ENCODE peak calls at places on chromosomes 7 and 10, in eight cellular contexts. S is suprapubic skin, D is astrocyte of the spinal cord, O is fibroblast of mammary gland, N is brain microvascular endothelial cell, Q is pancreas, E is psoas muscle, U is AG04449. H is an unnamed sample.

GRCh38 chr7:68009716-68010115 is 1013.1 kb downstream of the TYW1 start:
- DNase-seq in O (no peak), S (no peak), D (no peak), E (no peak), U (no peak), N (no peak), Q (no peak), H (no peak)

GRCh38 chr7:36191292-36191920 is 38.4 kb downstream of the EEPD1 start:
- DNase-seq in Q (no peak), E (no peak), S (no peak), D (peak; percentile 13), U (no peak), O (no peak), N (no peak), H (no peak)

GRCh38 chr10:84194424-84195043 is at the start of gene CDHR1:
- DNase-seq in D (no peak), N (no peak), E (no peak), S (peak; percentile 62), Q (no peak), U (no peak), O (no peak), H (no peak)

GRCh38 chr10:51074238-51075028 is at the start of gene PRKG1:
- DNase-seq in D (peak; percentile 72), Q (peak; percentile 91), S (peak; percentile 87), O (peak; percentile 73), U (no peak), N (peak; percentile 80), E (peak; percentile 84), H (peak; percentile 82)

GRCh38 chr10:18229839-18230238 is 89.6 kb downstream of the CACNB2 start:
- DNase-seq in E (no peak), O (peak; percentile 80), U (no peak), N (peak; percentile 48), S (no peak), D (no peak), Q (no peak), H (peak; percentile 34)

GRCh38 chr7:100632951-100633717 is 8.2 kb downstream of the TFR2 start:
- DNase-seq in E (peak; percentile 60), Q (peak; percentile 82), U (no peak), D (peak; percentile 5), N (no peak), O (peak; percentile 24), S (no peak), H (no peak)

GRCh38 chr7:45001138-45001694 is 1.2 kb downstream of the CCM2 start:
- DNase-seq in U (no peak), E (no peak), D (no peak), Q (no peak), O (peak; percentile 29), S (no peak), N (no peak), H (no peak)

GRCh38 chr10:116873134-116873533 is 23.8 kb downstream of the ENO4 start:
- DNase-seq in N (no peak), S (no peak), U (no peak), E (no peak), Q (no peak), D (no peak), O (no peak), H (no peak)

GRCh38 chr7:121494531-121494930 is 98.4 kb upstream of the FAM3C start:
- DNase-seq in E (no peak), Q (no peak), S (no peak), N (no peak), O (no peak), D (peak; percentile 19), U (peak; percentile 26), H (peak; percentile 30)

GRCh38 chr10:107914450-107915276 is 750.2 kb upstream of the SORCS1 start:
- DNase-seq in O (peak; percentile 25), Q (peak; percentile 75), E (peak; percentile 42), U (no peak), D (no peak), S (no peak), N (no peak), H (no peak)

GRCh38 chr10:9781681-9782080 is 1236.0 kb upstream of the CELF2 start:
- DNase-seq in N (peak; percentile 71), S (no peak), E (no peak), D (peak; percentile 63), Q (no peak), O (peak; percentile 47), U (no peak), H (no peak)

GRCh38 chr10:125859128-125859817 is 21.8 kb downstream of the DHX32 start:
- DNase-seq in N (no peak), U (no peak), O (no peak), S (no peak), E (no peak), D (no peak), Q (no peak), H (no peak)

GRCh38 chr7:106870983-106871410 is 5.9 kb downstream of the PIK3CG start:
- DNase-seq in Q (no peak), N (no peak), U (no peak), E (no peak), D (peak; percentile 10), S (no peak), O (peak; percentile 44), H (no peak)

GRCh38 chr7:2405601-2406345 is 2.4 kb downstream of the CHST12 start:
- DNase-seq in N (no peak), O (no peak), E (no peak), U (no peak), Q (no peak), S (no peak), D (no peak), H (no peak)

GRCh38 chr7:122518488-122518887 is 180.4 kb downstream of the RNF133 start:
- DNase-seq in N (no peak), D (no peak), Q (no peak), O (no peak), U (no peak), S (no peak), E (no peak), H (no peak)

GRCh38 chr7:106031271-106032029 is 68.4 kb downstream of the CDHR3 start:
- DNase-seq in D (no peak), N (no peak), S (no peak), U (no peak), E (no peak), Q (no peak), O (no peak), H (no peak)

GRCh38 chr10:82827901-82828300 is 952.9 kb downstream of the NRG3 start:
- DNase-seq in N (no peak), U (no peak), S (no peak), Q (no peak), O (no peak), D (no peak), E (no peak), H (peak; percentile 7)

GRCh38 chr10:63204667-63205391 is 71.7 kb downstream of the NRBF2 start:
- DNase-seq in E (no peak), D (no peak), N (no peak), Q (no peak), S (no peak), O (no peak), U (no peak), H (no peak)

GRCh38 chr10:21496285-21497176 is 29.0 kb downstream of the SKIDA1 start:
- DNase-seq in D (peak; percentile 37), S (peak; percentile 74), O (peak; percentile 34), U (no peak), N (no peak), E (peak; percentile 70), Q (peak; percentile 87), H (no peak)

GRCh38 chr7:128939861-128940410 is 2.2 kb downstream of the IRF5 start:
- DNase-seq in Q (no peak), D (no peak), N (no peak), U (no peak), O (no peak), E (no peak), S (no peak), H (no peak)

GRCh38 chr10:132886211-132887099 is 55.9 kb downstream of the CFAP46 start:
- DNase-seq in S (peak; percentile 56), E (peak; percentile 39), U (no peak), O (no peak), Q (no peak), D (no peak), N (no peak), H (no peak)

GRCh38 chr7:128362670-128363069 is 1.2 kb upstream of the PRRT4 start:
- DNase-seq in N (no peak), O (peak; percentile 66), D (peak; percentile 40), Q (no peak), S (no peak), U (no peak), E (no peak), H (no peak)

GRCh38 chr10:33337335-33337854 is 2.9 kb upstream of the NRP1 start:
- DNase-seq in N (peak; percentile 81), D (peak; percentile 81), U (peak; percentile 55), S (no peak), Q (no peak), E (no peak), O (peak; percentile 84), H (peak; percentile 93)
- TF ChIP-seq CTCF in N (peak; percentile 15), D (peak; percentile 24), U (peak; percentile 3), S (no peak), Q (no peak), E (no peak), O (no peak), H (peak; percentile 56)

DNA sequence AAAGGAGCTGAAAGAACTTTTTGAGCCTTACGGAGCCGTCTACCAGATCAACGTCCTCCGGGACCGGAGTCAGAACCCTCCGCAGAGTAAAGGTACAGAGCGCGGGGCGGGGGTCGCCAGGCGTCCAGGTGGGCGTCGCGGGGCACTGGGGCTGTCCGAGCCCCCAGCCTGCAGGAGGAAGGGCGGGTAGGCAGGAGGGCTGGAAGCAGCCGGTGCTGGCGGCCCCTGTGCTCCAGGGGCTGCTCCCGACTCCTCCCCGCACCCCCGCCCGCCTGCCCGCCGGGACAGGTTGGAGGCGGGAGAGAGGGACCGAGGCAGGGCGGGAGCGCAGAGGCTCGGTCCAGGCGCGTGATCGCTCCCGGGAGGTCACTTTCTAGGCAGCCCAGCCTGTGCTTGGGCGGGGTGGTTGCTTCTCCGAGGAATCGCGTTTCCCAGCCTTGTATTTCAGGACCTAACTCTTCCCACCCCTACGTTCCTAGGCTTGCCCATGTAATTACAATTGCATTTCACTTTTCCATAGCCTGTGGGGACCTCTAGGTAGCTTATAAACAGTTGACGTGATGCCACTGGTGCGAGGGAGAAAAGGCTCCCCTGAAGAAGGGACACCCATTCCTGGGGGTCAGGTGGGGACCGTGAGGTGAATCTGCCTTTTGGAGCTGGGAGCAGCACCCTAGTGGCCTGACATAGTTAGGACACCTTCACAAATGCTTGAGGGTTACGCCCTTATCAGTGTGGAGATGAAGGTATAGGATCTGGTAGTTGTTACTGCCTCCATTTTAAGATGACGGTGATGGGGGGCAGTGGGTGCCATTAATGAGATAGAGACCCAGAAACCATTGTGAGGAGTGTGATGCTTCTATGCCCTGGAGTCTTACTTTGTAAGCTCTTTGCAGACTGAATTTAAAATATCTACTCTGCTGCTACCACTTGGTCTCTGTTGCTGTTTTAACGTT is 148.2 kb downstream of the CELF2 start:
- DNase-seq in U (no peak), O (no peak), N (no peak), S (peak; percentile 78), Q (no peak), E (peak; percentile 79), D (no peak), H (peak; percentile 42)
- H3K4me3 ChIP-seq in U (peak overlapping the region; percentile 64), O (peak overlapping the region; percentile 65), N (peak overlapping the region; percentile 49), S (peak overlapping the region; percentile 59), Q (peak overlapping the region; percentile 29), E (peak overlapping the region; percentile 64), D (peak overlapping the region; percentile 38), H (peak overlapping the region; percentile 70)

GRCh38 chr10:88791924-88792323 is 10.6 kb upstream of the LIPM start:
- DNase-seq in D (no peak), O (peak; percentile 22), S (no peak), Q (no peak), N (peak; percentile 35), U (no peak), E (no peak), H (no peak)
- TF ChIP-seq CTCF in D (peak; percentile 61), O (peak; percentile 57), S (no peak), Q (no peak), N (peak; percentile 76), U (peak; percentile 33), E (peak; percentile 32), H (peak; percentile 55)

GRCh38 chr10:119896061-119896655 is 3.6 kb downstream of the SEC23IP start:
- DNase-seq in O (peak; percentile 94), D (peak; percentile 64), S (no peak), Q (no peak), U (no peak), N (peak; percentile 29), E (no peak), H (peak; percentile 92)
- H3K4me3 ChIP-seq in O (no peak overlapping the region), D (no peak overlapping the region), S (no peak overlapping the region), Q (no peak overlapping the region), U (no peak overlapping the region), N (no peak overlapping the region), E (no peak overlapping the region), H (no peak overlapping the region)

H was measured in fibroblast of the aortic adventitia.